ENCODE peak calls at places on chromosomes 1 and 21, in eight cellular contexts. Y is spleen, H is esophagus muscularis mucosa, A is prostate gland, N is breast epithelium, D is HCT116, L is transverse colon, S is stomach. Z is an unnamed sample.

GRCh38 chr1:92425617-92426016 is 61.1 kb downstream of the GFI1 start:
- DNase-seq in Y (no peak), H (no peak), A (no peak), N (no peak), D (no peak), L (no peak), S (no peak), Z (no peak)

GRCh38 chr1:87410771-87411170 is 82.1 kb downstream of the LMO4 start:
- DNase-seq in Y (no peak), H (no peak), A (no peak), N (no peak), D (no peak), L (peak; percentile 77), S (peak; percentile 54), Z (no peak)

GRCh38 chr1:91736146-91736998 is 149.6 kb downstream of the TGFBR3 start:
- DNase-seq in Y (no peak), H (no peak), A (no peak), N (peak; percentile 48), D (no peak), L (peak; percentile 27), S (no peak), Z (no peak)

GRCh38 chr21:45767071-45768006 is 123.8 kb downstream of the PCBP3 start:
- DNase-seq in Y (no peak), H (no peak), A (no peak), N (no peak), D (no peak), L (no peak), S (no peak), Z (no peak)

GRCh38 chr1:155134858-155135415 is 715 bp upstream of the SLC50A1 start:
- DNase-seq in Y (peak; percentile 89), H (peak; percentile 96), A (peak; percentile 87), N (peak; percentile 93), D (peak; percentile 92), L (peak; percentile 95), S (peak; percentile 94), Z (no peak)

GRCh38 chr1:10869933-10870332 is 73.5 kb upstream of the CASZ1 start:
- DNase-seq in Y (no peak), H (no peak), A (no peak), N (no peak), D (no peak), L (no peak), S (no peak), Z (no peak)

GRCh38 chr1:185267278-185267677 is 49.8 kb downstream of the IVNS1ABP start:
- DNase-seq in Y (no peak), H (no peak), A (no peak), N (no peak), D (no peak), L (no peak), S (no peak), Z (no peak)

GRCh38 chr1:3902546-3902945 is 2.5 kb upstream of the C1orf174 start:
- DNase-seq in Y (peak; percentile 29), H (no peak), A (no peak), N (no peak), D (no peak), L (no peak), S (no peak), Z (no peak)

GRCh38 chr1:243621973-243622372 is 228.1 kb downstream of the AKT3 start:
- DNase-seq in Y (no peak), H (no peak), A (no peak), N (no peak), D (no peak), L (no peak), S (no peak), Z (no peak)

GRCh38 chr1:235199441-235199840 is 38.4 kb upstream of the RBM34 start:
- DNase-seq in Y (no peak), H (no peak), A (no peak), N (no peak), D (no peak), L (no peak), S (no peak), Z (no peak)

GRCh38 chr21:38915546-38915945 is 109.8 kb downstream of the ETS2 start:
- DNase-seq in Y (no peak), H (no peak), A (no peak), N (no peak), D (no peak), L (peak; percentile 9), S (no peak), Z (no peak)

GRCh38 chr1:225825606-225826005 is 15.7 kb downstream of the EPHX1 start:
- DNase-seq in Y (no peak), H (no peak), A (no peak), N (no peak), D (no peak), L (no peak), S (no peak), Z (no peak)

GRCh38 chr1:202909494-202909893 is 17.5 kb downstream of the KLHL12 start:
- DNase-seq in Y (no peak), H (no peak), A (no peak), N (no peak), D (no peak), L (no peak), S (no peak), Z (no peak)

GRCh38 chr1:31784356-31785019 is 20.3 kb upstream of the ADGRB2 start:
- DNase-seq in Y (peak; percentile 55), H (no peak), A (no peak), N (no peak), D (no peak), L (no peak), S (no peak), Z (no peak)

GRCh38 chr1:49364676-49365075 is 588.0 kb upstream of the BEND5 start:
- DNase-seq in Y (no peak), H (no peak), A (no peak), N (no peak), D (no peak), L (no peak), S (no peak), Z (no peak)

GRCh38 chr1:64561993-64562392 is 92.1 kb downstream of the CACHD1 start:
- DNase-seq in Y (no peak), H (no peak), A (no peak), N (no peak), D (no peak), L (no peak), S (no peak), Z (no peak)
- TF ChIP-seq POLR2AphosphoS5 in Y (no peak), H (no peak), A (no peak), N (no peak), D (no peak), L (no peak), S (no peak), Z (no peak)

DNA sequence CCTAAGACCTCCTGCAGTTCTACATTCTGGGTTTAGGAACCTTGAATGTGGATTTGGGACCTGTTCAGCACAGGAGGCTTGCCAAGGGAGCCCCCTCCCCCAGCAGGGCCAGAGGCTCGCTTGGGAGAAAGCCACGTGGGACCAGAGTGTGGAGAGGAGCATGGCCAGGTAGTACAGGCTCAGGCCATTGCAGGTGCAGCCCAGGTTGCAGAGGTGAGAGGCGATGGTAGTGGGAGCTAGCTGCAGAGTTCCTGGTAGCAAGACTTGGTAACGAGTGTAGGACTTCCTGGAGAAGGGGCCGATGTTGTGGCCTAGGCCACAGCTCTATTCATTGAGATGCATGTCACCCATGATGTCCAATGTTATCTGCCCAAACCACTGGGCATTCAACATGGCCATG is 20.5 kb downstream of the PARS2 start:
- DNase-seq in Y (no peak), H (no peak), A (no peak), N (no peak), D (no peak), L (no peak), S (no peak), Z (no peak)
- TF ChIP-seq POLR2A in Y (no peak), H (no peak), A (no peak), N (no peak), D (no peak), L (no peak), S (no peak), Z (no peak)

DNA sequence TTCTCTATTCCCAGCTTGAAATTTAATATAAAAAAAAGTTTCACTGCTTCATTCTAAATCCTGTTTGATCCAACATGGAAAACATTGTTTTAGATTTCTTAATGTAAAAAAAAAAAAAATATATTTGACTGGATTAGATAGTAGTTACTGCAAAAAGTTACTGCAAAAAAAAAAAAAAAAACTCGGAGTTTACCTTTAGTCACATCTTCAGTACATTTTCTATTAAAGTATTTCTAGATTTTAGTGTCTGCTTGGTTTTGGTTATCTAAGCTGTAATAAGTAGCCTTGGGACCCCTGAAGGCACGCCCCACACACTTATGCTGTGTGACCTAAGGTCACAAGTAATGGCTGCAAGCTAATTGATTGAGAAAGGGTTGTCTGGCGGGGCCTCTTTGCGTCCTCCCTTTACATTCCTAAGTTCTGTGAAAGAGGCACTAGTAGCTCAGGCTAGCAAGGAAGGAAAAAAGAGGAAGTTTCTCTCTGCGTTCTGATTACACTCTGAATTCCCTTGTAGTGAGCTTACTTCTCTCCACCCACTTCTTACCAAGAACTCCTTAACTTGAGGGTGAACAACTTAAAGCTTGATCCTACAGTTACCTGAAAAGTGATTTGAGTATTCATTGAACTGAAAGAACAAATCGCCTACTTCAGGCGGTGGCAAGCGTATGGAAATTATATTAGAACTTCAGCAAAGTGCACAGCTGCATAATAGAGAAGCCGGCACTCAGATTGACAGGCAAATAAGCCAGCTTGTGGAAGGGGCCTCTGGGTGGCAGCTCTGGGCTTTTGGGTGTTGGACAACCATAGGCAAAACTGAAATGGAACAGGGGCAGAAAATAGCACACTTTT is 464.2 kb downstream of the USP25 start:
- DNase-seq in Y (no peak), H (no peak), A (peak; percentile 59), N (peak; percentile 24), D (no peak), L (peak; percentile 12), S (peak; percentile 31), Z (no peak)
- TF ChIP-seq POLR2AphosphoS5 in Y (no peak), H (peak; percentile 43), A (peak; percentile 50), N (no peak), D (no peak), L (no peak), S (no peak), Z (no peak)

GRCh38 chr1:228139931-228140723 is at the start of gene GUK1:
- DNase-seq in Y (peak; percentile 100), H (peak; percentile 100), A (peak; percentile 100), N (peak; percentile 100), D (peak; percentile 100), L (peak; percentile 100), S (peak; percentile 100), Z (peak; percentile 94)

GRCh38 chr1:228140724-228141081 is 624 bp downstream of the GUK1 start:
- DNase-seq in Y (no peak), H (no peak), A (no peak), N (no peak), D (no peak), L (no peak), S (no peak), Z (no peak)

GRCh38 chr1:228141082-228141870 is 1.2 kb downstream of the GUK1 start:
- DNase-seq in Y (peak; percentile 88), H (no peak), A (no peak), N (peak; percentile 79), D (no peak), L (peak; percentile 58), S (peak; percentile 78), Z (no peak)

GRCh38 chr1:228136908-228137307 is 3.2 kb upstream of the GUK1 start:
- DNase-seq in Y (no peak), H (no peak), A (no peak), N (no peak), D (no peak), L (no peak), S (no peak), Z (no peak)

DNA sequence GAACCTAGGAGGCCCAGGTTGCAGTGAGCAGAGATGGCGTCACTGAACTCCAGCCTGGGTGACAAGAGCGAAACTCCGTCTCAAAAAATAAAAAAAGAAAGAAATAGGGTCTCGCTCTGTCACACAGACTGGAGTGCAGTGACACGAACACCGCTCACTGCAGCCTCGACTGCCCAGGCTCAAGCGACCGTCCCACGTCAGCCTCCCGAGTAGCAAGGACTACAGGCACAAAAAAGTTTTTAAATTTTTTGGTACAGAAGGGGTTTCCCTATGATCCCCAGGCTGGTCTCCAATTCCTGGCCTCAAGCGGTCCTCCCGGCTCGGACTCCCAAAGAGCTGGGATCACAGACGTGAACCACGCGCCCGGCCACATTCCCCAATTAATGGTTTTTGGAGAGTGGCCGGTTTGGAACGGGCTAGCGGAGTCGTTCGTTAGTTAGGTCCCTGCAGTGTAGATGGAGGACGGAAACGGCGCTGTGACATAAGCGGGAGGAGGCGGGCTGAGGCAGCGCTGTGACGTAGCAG is 611 bp upstream of the GUK1 start:
- DNase-seq in Y (no peak), H (no peak), A (no peak), N (no peak), D (no peak), L (no peak), S (no peak), Z (no peak)
- TF ChIP-seq POLR2A in Y (peak; percentile 50), H (no peak), A (no peak), N (no peak), D (peak; percentile 40), L (no peak), S (no peak), Z (no peak)